ENCODE peak calls at places on chromosome 21, in four cellular contexts. Q, V, Y and K are unnamed samples.

GRCh38 chr21:46368533-46369285 is 44.8 kb downstream of the PCNT start:
- DNase-seq in Q (no peak), V (no peak), Y (peak; percentile 40), K (peak; percentile 53)

GRCh38 chr21:32529679-32530078 is 55.6 kb downstream of the TCP10L start:
- DNase-seq in Q (no peak), V (no peak), Y (no peak), K (no peak)

GRCh38 chr21:38293113-38293512 is 36.3 kb downstream of the KCNJ15 start:
- DNase-seq in Q (no peak), V (no peak), Y (no peak), K (no peak)

GRCh38 chr21:41750051-41750450 is 16.8 kb downstream of the RIPK4 start:
- DNase-seq in Q (no peak), V (no peak), Y (no peak), K (no peak)

GRCh38 chr21:8997011-8997440 is 1524.4 kb upstream of the TPTE start:
- DNase-seq in Q (no peak), V (no peak), Y (no peak), K (no peak)

GRCh38 chr21:33360281-33360680 is 35.5 kb downstream of the IFNAR1 start:
- DNase-seq in Q (no peak), V (no peak), Y (no peak), K (no peak)

GRCh38 chr21:33201945-33202344 is 27.8 kb upstream of the IFNAR2 start:
- DNase-seq in Q (no peak), V (no peak), Y (no peak), K (no peak)

GRCh38 chr21:27026501-27026900 is 59.6 kb upstream of the ADAMTS5 start:
- DNase-seq in Q (no peak), V (peak; percentile 29), Y (no peak), K (no peak)

GRCh38 chr21:44261675-44262295 is at the start of gene DNMT3L:
- DNase-seq in Q (no peak), V (no peak), Y (no peak), K (no peak)

GRCh38 chr21:33514234-33514633 is 22.7 kb upstream of the DNAJC28 start:
- DNase-seq in Q (no peak), V (no peak), Y (no peak), K (no peak)

GRCh38 chr21:29499734-29500343 is 201.1 kb downstream of the BACH1 start:
- DNase-seq in Q (no peak), V (peak; percentile 78), Y (no peak), K (no peak)

GRCh38 chr21:44649701-44650100 is 3.5 kb downstream of the KRTAP10-11 start:
- DNase-seq in Q (no peak), V (no peak), Y (no peak), K (no peak)

GRCh38 chr21:43322805-43323204 is 104.1 kb downstream of the SIK1 start:
- DNase-seq in Q (no peak), V (no peak), Y (no peak), K (no peak)